ENCODE peak calls at places on chromosomes 5 and 9, in nine cellular contexts. D is thyroid gland; F is upper lobe of right lung; C is CD8-positive, alpha-beta T cell; G is left ventricle myocardium inferior; O is astrocyte of the spinal cord; U is kidney; T is cardiac muscle cell; K is Peyer's patch. W is an unnamed sample.

GRCh38 chr5:95631991-95632675 is 12.2 kb downstream of the GPR150 start:
- DNase-seq in G (no peak), K (no peak), C (peak; percentile 34), D (peak; percentile 8), F (no peak), T (peak; percentile 45), U (no peak), O (peak; percentile 28), W (peak; percentile 47)

GRCh38 chr9:114779352-114779845 is 26.4 kb downstream of the TNFSF15 start:
- DNase-seq in K (peak; percentile 95), O (peak; percentile 22), C (no peak), T (no peak), D (peak; percentile 98), F (peak; percentile 89), U (peak; percentile 96), G (no peak), W (peak; percentile 97)

GRCh38 chr5:6218517-6218916 is 159.8 kb downstream of the MED10 start:
- DNase-seq in C (no peak), T (no peak), G (no peak), O (no peak), U (no peak), F (no peak), K (no peak), D (no peak), W (no peak)

GRCh38 chr9:135998410-135999071 is 37.4 kb upstream of the UBAC1 start:
- DNase-seq in T (no peak), G (no peak), F (no peak), C (no peak), O (no peak), U (no peak), D (no peak), K (no peak), W (no peak)

GRCh38 chr5:149170292-149170691 is 29.0 kb downstream of the ABLIM3 start:
- DNase-seq in U (no peak), O (peak; percentile 38), D (no peak), F (no peak), G (no peak), K (no peak), C (no peak), T (peak; percentile 19), W (no peak)

GRCh38 chr5:54761213-54761701 is 224.1 kb downstream of the ESM1 start:
- DNase-seq in D (no peak), U (peak; percentile 73), C (no peak), G (no peak), K (no peak), O (peak; percentile 52), F (no peak), T (peak; percentile 97), W (peak; percentile 50)

GRCh38 chr9:96171749-96172148 is 130.2 kb downstream of the HSD17B3 start:
- DNase-seq in U (no peak), T (no peak), K (no peak), C (no peak), F (no peak), O (no peak), D (no peak), G (no peak), W (no peak)

GRCh38 chr5:1542755-1543154 is 19.0 kb upstream of the LPCAT1 start:
- DNase-seq in C (no peak), F (peak; percentile 86), G (no peak), T (peak; percentile 90), K (peak; percentile 38), O (peak; percentile 51), D (no peak), U (peak; percentile 81), W (peak; percentile 85)

GRCh38 chr9:137665697-137666504 is 47.1 kb downstream of the EHMT1 start:
- DNase-seq in F (peak; percentile 58), G (no peak), U (peak; percentile 75), T (no peak), D (no peak), O (peak; percentile 41), C (no peak), K (no peak), W (no peak)

GRCh38 chr5:45110399-45110798 is 301.7 kb downstream of the MRPS30 start:
- DNase-seq in G (no peak), O (no peak), D (no peak), U (no peak), T (no peak), K (no peak), C (no peak), F (no peak), W (no peak)

GRCh38 chr9:86731511-86731993 is 215.8 kb downstream of the GAS1 start:
- DNase-seq in O (peak; percentile 65), K (no peak), T (peak; percentile 88), F (no peak), G (no peak), D (no peak), C (no peak), U (no peak), W (no peak)

GRCh38 chr5:10712574-10713366 is 48.3 kb downstream of the DAP start:
- DNase-seq in O (no peak), D (no peak), U (no peak), K (no peak), C (no peak), F (no peak), G (no peak), T (no peak), W (no peak)

GRCh38 chr5:172602712-172603289 is 38.3 kb upstream of the NEURL1B start:
- DNase-seq in G (no peak), T (peak; percentile 28), F (no peak), O (no peak), U (peak; percentile 84), K (no peak), C (no peak), D (no peak), W (no peak)

GRCh38 chr5:134490255-134490924 is 35.1 kb upstream of the JADE2 start:
- DNase-seq in G (no peak), K (no peak), D (no peak), U (peak; percentile 4), T (no peak), C (no peak), F (no peak), O (no peak), W (no peak)

GRCh38 chr5:136516617-136517016 is 151.3 kb upstream of the TRPC7 start:
- DNase-seq in O (no peak), T (peak; percentile 6), C (no peak), D (no peak), U (no peak), F (no peak), G (no peak), K (no peak), W (no peak)

GRCh38 chr5:136510481-136510880 is 145.1 kb upstream of the TRPC7 start:
- DNase-seq in U (no peak), O (no peak), C (no peak), D (no peak), F (no peak), K (no peak), T (no peak), G (no peak), W (no peak)

GRCh38 chr5:136506131-136506530 is 140.8 kb upstream of the TRPC7 start:
- DNase-seq in G (no peak), T (no peak), U (no peak), C (no peak), K (no peak), D (no peak), F (no peak), O (no peak), W (no peak)

DNA sequence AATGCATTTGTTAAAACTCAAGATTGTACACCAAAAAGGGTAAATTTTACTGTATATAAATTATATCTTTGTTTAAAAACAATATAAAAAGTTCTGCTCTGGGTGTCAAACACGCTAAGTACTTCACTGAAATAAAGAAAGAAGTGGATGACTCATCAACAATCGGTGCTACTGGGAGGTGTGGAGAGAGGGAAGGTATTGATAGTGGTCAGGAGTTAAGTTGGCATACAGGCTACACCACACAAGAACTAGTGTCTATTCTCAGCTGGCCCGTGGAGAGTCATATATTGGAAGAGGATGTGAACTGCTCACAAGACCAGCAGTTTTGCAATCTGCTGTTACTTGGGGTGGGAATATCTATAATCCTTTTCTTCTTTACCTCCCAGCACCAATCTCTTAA is 145.7 kb upstream of the TRPC7 start:
- DNase-seq in C (no peak), G (no peak), F (no peak), K (no peak), D (no peak), T (no peak), O (no peak), U (no peak), W (no peak)
- TF ChIP-seq CTCF in C (no peak), G (no peak), F (no peak), K (no peak), D (no peak), T (no peak), O (no peak), U (no peak), W (no peak)

GRCh38 chr9:106921989-106922388 is 59.0 kb downstream of the ZNF462 start:
- DNase-seq in K (no peak), D (no peak), G (no peak), U (no peak), T (peak; percentile 29), C (no peak), O (peak; percentile 45), F (no peak), W (no peak)
- H3K4me3 ChIP-seq in K (no peak overlapping the region), D (no peak overlapping the region), G (peak overlapping the region; percentile 50), U (no peak overlapping the region), T (no peak overlapping the region), C (no peak overlapping the region), O (no peak overlapping the region), F (no peak overlapping the region), W (no peak overlapping the region)

GRCh38 chr5:179146277-179146676 is 86.1 kb downstream of the ZNF354C start:
- DNase-seq in U (no peak), T (no peak), G (no peak), F (no peak), K (no peak), O (no peak), C (no peak), D (no peak), W (no peak)

GRCh38 chr5:179149278-179149677 is 89.1 kb downstream of the ZNF354C start:
- DNase-seq in K (peak; percentile 39), U (peak; percentile 20), F (no peak), G (no peak), O (no peak), D (no peak), C (no peak), T (no peak), W (no peak)

GRCh38 chr5:179147991-179148702 is 88.0 kb downstream of the ZNF354C start:
- DNase-seq in K (no peak), O (no peak), D (no peak), T (no peak), C (no peak), F (no peak), U (peak; percentile 45), G (peak; percentile 0), W (no peak)

GRCh38 chr5:179150011-179150410 is 89.8 kb downstream of the ZNF354C start:
- DNase-seq in U (peak; percentile 42), F (no peak), D (no peak), T (no peak), C (no peak), G (no peak), O (no peak), K (no peak), W (no peak)

GRCh38 chr5:179148703-179149170 is 88.6 kb downstream of the ZNF354C start:
- DNase-seq in C (no peak), F (no peak), T (no peak), K (no peak), D (no peak), U (peak; percentile 30), O (no peak), G (no peak), W (no peak)
- TF ChIP-seq CTCF in C (no peak), F (no peak), T (no peak), K (no peak), D (no peak), U (no peak), O (no peak), G (no peak), W (no peak)

GRCh38 chr5:165735388-165735787 is 2230.0 kb downstream of the MAT2B start:
- DNase-seq in D (no peak), C (no peak), F (no peak), K (no peak), O (no peak), T (no peak), U (no peak), G (no peak), W (no peak)
- H3K4me3 ChIP-seq in D (no peak overlapping the region), C (no peak overlapping the region), F (no peak overlapping the region), K (no peak overlapping the region), O (no peak overlapping the region), T (no peak overlapping the region), U (no peak overlapping the region), G (no peak overlapping the region), W (no peak overlapping the region)